ENCODE peak calls at places on chromosome 7, in nine cellular contexts. G is aorta; C is CD8-positive, alpha-beta T cell; Y is body of pancreas; T is GM12878; A is uterus; L is upper lobe of left lung; Q is effector memory CD4-positive, alpha-beta T cell; K is neuronal stem cell. M is an unnamed sample. For H3K9me3, the result is how much of the 10 kb centered on the place peaks cover.

GRCh38 chr7:35185908-35186731 is 67.8 kb downstream of the TBX20 start:
- DNase-seq in G (peak), C (no peak), Y (peak), T (no peak), A (no peak), L (peak), Q (no peak), K (peak), M (no peak)

GRCh38 chr7:129262333-129262732 is 37.5 kb downstream of the AHCYL2 start:
- DNase-seq in G (no peak), C (no peak), Y (no peak), T (no peak), A (no peak), L (no peak), Q (no peak), K (no peak), M (no peak)

GRCh38 chr7:155356323-155357105 is 58.8 kb downstream of the INSIG1 start:
- DNase-seq in G (no peak), C (no peak), Y (peak), T (no peak), A (no peak), L (no peak), Q (no peak), K (no peak), M (no peak)

GRCh38 chr7:79506481-79506880 is 53.0 kb upstream of the MAGI2 start:
- DNase-seq in G (no peak), C (no peak), Y (no peak), T (no peak), A (no peak), L (no peak), Q (no peak), K (peak), M (no peak)

GRCh38 chr7:22781230-22781711 is 41.4 kb downstream of the TOMM7 start:
- DNase-seq in G (no peak), C (no peak), Y (no peak), T (no peak), A (peak), L (no peak), Q (no peak), K (no peak), M (no peak)

GRCh38 chr7:130298927-130299326 is 6.0 kb downstream of the CPA4 start:
- DNase-seq in G (no peak), C (no peak), Y (no peak), T (no peak), A (no peak), L (no peak), Q (no peak), K (no peak), M (no peak)

GRCh38 chr7:70703785-70704184 is 428.2 kb upstream of the GALNT17 start:
- DNase-seq in G (no peak), C (no peak), Y (no peak), T (no peak), A (no peak), L (no peak), Q (no peak), K (no peak), M (no peak)

GRCh38 chr7:148963583-148964509 is 64.5 kb downstream of the PDIA4 start:
- DNase-seq in G (no peak), C (no peak), Y (peak), T (no peak), A (no peak), L (no peak), Q (no peak), K (no peak), M (no peak)

GRCh38 chr7:105131890-105132289 is 117.9 kb downstream of the KMT2E start:
- DNase-seq in G (no peak), C (no peak), Y (no peak), T (no peak), A (no peak), L (no peak), Q (no peak), K (no peak), M (no peak)

GRCh38 chr7:132430863-132431822 is 145.1 kb downstream of the PLXNA4 start:
- DNase-seq in G (peak), C (peak), Y (no peak), T (no peak), A (peak), L (peak), Q (peak), K (no peak), M (no peak)

GRCh38 chr7:42407311-42407710 is 170.3 kb upstream of the GLI3 start:
- DNase-seq in G (no peak), C (no peak), Y (no peak), T (no peak), A (no peak), L (no peak), Q (no peak), K (no peak), M (no peak)

GRCh38 chr7:155568961-155569360 is 22.6 kb upstream of the CNPY1 start:
- DNase-seq in G (no peak), C (no peak), Y (no peak), T (no peak), A (no peak), L (no peak), Q (no peak), K (no peak), M (no peak)

GRCh38 chr7:13879143-13879542 is 110.3 kb downstream of the ETV1 start:
- DNase-seq in G (no peak), C (no peak), Y (no peak), T (no peak), A (no peak), L (no peak), Q (no peak), K (no peak), M (no peak)
- H3K9me3 ChIP-seq in G (under half), C (under half), Y (under half), T (under half), A (under half), L (under half), Q (under half), K (under half), M (under half)

GRCh38 chr7:99928994-99929729 is at the start of gene GJC3:
- DNase-seq in G (peak), C (peak), Y (peak), T (no peak), A (peak), L (peak), Q (peak), K (peak), M (no peak)

GRCh38 chr7:99927536-99927935 is 1.9 kb downstream of the GJC3 start:
- DNase-seq in G (no peak), C (no peak), Y (no peak), T (no peak), A (no peak), L (no peak), Q (no peak), K (no peak), M (no peak)

GRCh38 chr7:99928188-99928587 is 1.2 kb downstream of the GJC3 start:
- DNase-seq in G (no peak), C (no peak), Y (no peak), T (no peak), A (no peak), L (no peak), Q (no peak), K (no peak), M (no peak)

GRCh38 chr7:99929730-99930053 is 272 bp upstream of the GJC3 start:
- DNase-seq in G (no peak), C (no peak), Y (no peak), T (no peak), A (no peak), L (no peak), Q (no peak), K (no peak), M (no peak)

GRCh38 chr7:99930376-99930775 is 956 bp upstream of the GJC3 start:
- DNase-seq in G (no peak), C (no peak), Y (no peak), T (no peak), A (no peak), L (no peak), Q (no peak), K (no peak), M (no peak)
- H3K9me3 ChIP-seq in G (under half), C (under half), Y (under half), T (under half), A (under half), L (under half), Q (under half), K (under half), M (under half)

DNA sequence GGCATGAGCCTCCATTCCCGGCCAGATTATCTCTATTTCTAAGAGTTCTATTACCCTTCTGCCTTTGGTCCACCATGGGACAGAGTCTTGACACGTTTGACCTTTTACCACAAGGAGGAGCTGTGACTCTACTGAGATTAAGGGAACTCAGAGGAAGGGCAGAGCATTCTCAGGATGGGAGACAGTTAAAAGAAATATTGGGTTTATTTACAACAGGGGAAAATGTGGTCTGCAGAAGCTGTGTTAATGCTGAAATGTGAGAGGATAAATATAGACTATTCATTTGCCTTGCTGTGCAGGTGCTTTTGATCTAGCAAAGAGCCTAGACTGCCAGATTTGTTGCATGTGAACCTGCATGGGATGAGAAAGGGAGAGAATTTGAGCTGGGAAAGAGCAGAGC is 45.8 kb upstream of the PRSS58 start:
- DNase-seq in G (no peak), C (no peak), Y (no peak), T (no peak), A (no peak), L (no peak), Q (no peak), K (no peak), M (peak)
- H3K9me3 ChIP-seq in G (under half), C (under half), Y (under half), T (under half), A (under half), L (under half), Q (under half), K (under half), M (under half)

GRCh38 chr7:112173214-112173905 is 32.8 kb downstream of the DOCK4 start:
- DNase-seq in G (no peak), C (no peak), Y (no peak), T (no peak), A (no peak), L (no peak), Q (no peak), K (no peak), M (no peak)
- H3K9me3 ChIP-seq in G (under half), C (under half), Y (under half), T (under half), A (under half), L (under half), Q (under half), K (under half), M (under half)

DNA sequence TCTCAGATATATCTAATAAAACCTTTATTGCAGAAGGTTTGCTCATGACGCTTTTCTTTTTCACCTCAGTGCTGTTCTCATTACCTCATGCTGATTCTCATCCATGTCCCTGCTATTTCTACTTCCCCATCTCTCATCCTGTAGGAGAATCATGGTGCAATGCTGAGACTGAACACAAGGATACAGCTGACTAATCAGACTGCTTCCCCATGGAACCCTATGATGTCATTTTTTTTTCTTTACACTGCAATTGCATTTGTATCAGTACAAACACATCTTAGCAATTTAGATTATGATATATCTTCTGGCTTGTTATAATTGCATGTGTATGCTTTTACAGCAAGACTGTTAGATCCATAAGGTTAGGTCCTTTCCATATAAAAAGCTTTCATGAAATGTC is 93.7 kb downstream of the SEMA3A start:
- DNase-seq in G (no peak), C (no peak), Y (no peak), T (no peak), A (no peak), L (no peak), Q (no peak), K (no peak), M (no peak)
- H3K9me3 ChIP-seq in G (under half), C (under half), Y (under half), T (under half), A (under half), L (under half), Q (under half), K (under half), M (under half)

GRCh38 chr7:157682946-157683239 is 346.1 kb downstream of the DNAJB6 start:
- DNase-seq in G (no peak), C (no peak), Y (no peak), T (no peak), A (no peak), L (no peak), Q (no peak), K (no peak), M (no peak)

GRCh38 chr7:157685430-157686284 is 348.9 kb downstream of the DNAJB6 start:
- DNase-seq in G (no peak), C (no peak), Y (no peak), T (no peak), A (peak), L (peak), Q (no peak), K (peak), M (no peak)

GRCh38 chr7:157684596-157685429 is 348.0 kb downstream of the DNAJB6 start:
- DNase-seq in G (no peak), C (no peak), Y (no peak), T (no peak), A (no peak), L (peak), Q (no peak), K (peak), M (no peak)

GRCh38 chr7:157683251-157684156 is 346.7 kb downstream of the DNAJB6 start:
- DNase-seq in G (no peak), C (no peak), Y (no peak), T (no peak), A (no peak), L (peak), Q (no peak), K (peak), M (no peak)

DNA sequence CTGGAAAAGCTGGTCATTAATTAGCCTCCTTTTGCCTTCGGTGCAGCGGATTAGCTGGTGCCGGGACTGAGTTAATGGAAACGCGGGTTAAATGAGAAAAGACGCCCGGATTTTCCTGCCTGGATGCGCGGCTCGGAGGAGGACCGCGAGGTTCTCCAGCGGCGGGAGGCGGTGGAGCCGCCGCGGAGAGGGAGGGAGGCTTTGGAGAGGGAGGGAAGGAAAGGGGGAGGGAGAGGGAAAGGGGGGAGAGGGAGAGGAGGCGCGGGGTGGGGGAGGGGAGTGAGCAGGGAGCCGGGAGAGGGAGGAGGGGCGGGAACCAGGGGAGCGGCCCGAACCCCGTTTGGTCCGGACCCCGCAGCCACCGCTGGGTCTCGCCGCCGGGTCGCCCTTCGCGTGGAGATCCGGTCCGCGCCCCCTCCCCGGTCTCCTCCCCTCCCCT is 347.4 kb downstream of the DNAJB6 start:
- DNase-seq in G (no peak), C (no peak), Y (no peak), T (no peak), A (no peak), L (no peak), Q (no peak), K (peak), M (no peak)
- H3K9me3 ChIP-seq in G (under half), C (under half), Y (under half), T (under half), A (under half), L (under half), Q (under half), K (under half), M (under half)

DNA sequence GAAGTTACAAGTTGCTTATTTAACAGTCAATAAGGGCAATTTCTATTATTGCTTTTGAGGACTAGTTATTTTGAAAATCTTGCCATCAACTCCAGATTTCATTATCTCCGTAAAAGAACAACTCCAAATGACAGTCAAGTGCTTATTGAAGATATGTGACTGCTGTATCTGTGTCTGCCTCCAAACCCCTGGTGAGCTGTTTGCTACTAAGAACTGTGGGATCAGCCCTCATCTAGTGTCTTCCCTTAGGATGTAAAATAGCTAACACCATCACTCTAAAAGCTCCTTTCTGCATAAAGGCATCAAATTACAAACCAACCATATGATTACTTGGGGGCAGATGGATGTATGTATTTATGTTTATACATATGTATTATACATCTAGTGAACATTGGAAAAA is 70.8 kb upstream of the SLC13A1 start:
- DNase-seq in G (no peak), C (no peak), Y (no peak), T (no peak), A (no peak), L (no peak), Q (no peak), K (no peak), M (no peak)
- H3K9me3 ChIP-seq in G (under half), C (under half), Y (under half), T (under half), A (under half), L (under half), Q (under half), K (under half), M (under half)